ENCODE peak calls at places on chromosomes 3 and 15, in six cellular contexts. One of them, this sample, is unnamed.

GRCh38 chr15:38698215-38698614 is 133.6 kb upstream of the RASGRP1 start:
- DNase-seq in neural progenitor cell: no peak
- DNase-seq in K562: no peak
- DNase-seq in fibroblast of lung: no peak
- DNase-seq in mesendoderm: no peak
- DNase-seq in hepatocyte: no peak
- DNase-seq in this sample: no peak

GRCh38 chr3:24389108-24390090 is 105.3 kb downstream of the THRB start:
- DNase-seq in neural progenitor cell: peak
- DNase-seq in K562: no peak
- DNase-seq in fibroblast of lung: no peak
- DNase-seq in mesendoderm: peak
- DNase-seq in hepatocyte: no peak
- DNase-seq in this sample: no peak

GRCh38 chr3:18443670-18444596 is 18.8 kb upstream of the SATB1 start:
- DNase-seq in neural progenitor cell: peak
- DNase-seq in K562: no peak
- DNase-seq in fibroblast of lung: peak
- DNase-seq in mesendoderm: peak
- DNase-seq in hepatocyte: peak
- DNase-seq in this sample: peak

GRCh38 chr15:50890751-50891150 is 17.7 kb upstream of the AP4E1 start:
- DNase-seq in neural progenitor cell: no peak
- DNase-seq in K562: no peak
- DNase-seq in fibroblast of lung: peak
- DNase-seq in mesendoderm: no peak
- DNase-seq in hepatocyte: no peak
- DNase-seq in this sample: no peak

GRCh38 chr3:173440431-173440990 is 43.0 kb downstream of the NLGN1 start:
- DNase-seq in neural progenitor cell: no peak
- DNase-seq in K562: no peak
- DNase-seq in fibroblast of lung: no peak
- DNase-seq in mesendoderm: no peak
- DNase-seq in hepatocyte: no peak
- DNase-seq in this sample: no peak

GRCh38 chr15:83504365-83504764 is 57.2 kb downstream of the SH3GL3 start:
- DNase-seq in neural progenitor cell: no peak
- DNase-seq in K562: peak
- DNase-seq in fibroblast of lung: peak
- DNase-seq in mesendoderm: peak
- DNase-seq in hepatocyte: peak
- DNase-seq in this sample: no peak

GRCh38 chr15:67815036-67815592 is 10.2 kb upstream of the SKOR1 start:
- DNase-seq in neural progenitor cell: no peak
- DNase-seq in K562: no peak
- DNase-seq in fibroblast of lung: no peak
- DNase-seq in mesendoderm: no peak
- DNase-seq in hepatocyte: no peak
- DNase-seq in this sample: no peak

GRCh38 chr3:11626084-11626463 is 17.6 kb downstream of the VGLL4 start:
- DNase-seq in neural progenitor cell: no peak
- DNase-seq in K562: no peak
- DNase-seq in fibroblast of lung: no peak
- DNase-seq in mesendoderm: no peak
- DNase-seq in hepatocyte: no peak
- DNase-seq in this sample: no peak

GRCh38 chr15:96273317-96274086 is 57.0 kb upstream of the NR2F2 start:
- DNase-seq in neural progenitor cell: no peak
- DNase-seq in K562: peak
- DNase-seq in fibroblast of lung: peak
- DNase-seq in mesendoderm: peak
- DNase-seq in hepatocyte: peak
- DNase-seq in this sample: no peak

GRCh38 chr3:197959891-197960693 is at the start of gene LMLN:
- DNase-seq in neural progenitor cell: peak
- DNase-seq in K562: peak
- DNase-seq in fibroblast of lung: peak
- DNase-seq in mesendoderm: peak
- DNase-seq in hepatocyte: peak
- DNase-seq in this sample: peak

GRCh38 chr3:196207833-196208607 is 3.2 kb downstream of the ZDHHC19 start:
- DNase-seq in neural progenitor cell: peak
- DNase-seq in K562: peak
- DNase-seq in fibroblast of lung: no peak
- DNase-seq in mesendoderm: peak
- DNase-seq in hepatocyte: peak
- DNase-seq in this sample: no peak

GRCh38 chr15:53323197-53323596 is 436.3 kb downstream of the WDR72 start:
- DNase-seq in neural progenitor cell: no peak
- DNase-seq in K562: no peak
- DNase-seq in fibroblast of lung: no peak
- DNase-seq in mesendoderm: peak
- DNase-seq in hepatocyte: peak
- DNase-seq in this sample: no peak

GRCh38 chr3:106249159-106249558 is 380.3 kb upstream of the CBLB start:
- DNase-seq in neural progenitor cell: no peak
- DNase-seq in K562: no peak
- DNase-seq in fibroblast of lung: peak
- DNase-seq in mesendoderm: no peak
- DNase-seq in hepatocyte: no peak
- DNase-seq in this sample: no peak

GRCh38 chr15:80010131-80010673 is 39.2 kb upstream of the BCL2A1 start:
- DNase-seq in neural progenitor cell: no peak
- DNase-seq in K562: no peak
- DNase-seq in fibroblast of lung: peak
- DNase-seq in mesendoderm: no peak
- DNase-seq in hepatocyte: no peak
- DNase-seq in this sample: peak

GRCh38 chr3:36792342-36792741 is 28.0 kb upstream of the DCLK3 start:
- DNase-seq in neural progenitor cell: peak
- DNase-seq in K562: peak
- DNase-seq in fibroblast of lung: peak
- DNase-seq in mesendoderm: peak
- DNase-seq in hepatocyte: peak
- DNase-seq in this sample: no peak

GRCh38 chr3:103082501-103082900 is 647.7 kb downstream of the ZPLD1 start:
- DNase-seq in neural progenitor cell: no peak
- DNase-seq in K562: no peak
- DNase-seq in fibroblast of lung: peak
- DNase-seq in mesendoderm: no peak
- DNase-seq in hepatocyte: no peak
- DNase-seq in this sample: peak

GRCh38 chr15:48862705-48863104 is 15.2 kb upstream of the EID1 start:
- DNase-seq in neural progenitor cell: no peak
- DNase-seq in K562: no peak
- DNase-seq in fibroblast of lung: no peak
- DNase-seq in mesendoderm: peak
- DNase-seq in hepatocyte: no peak
- DNase-seq in this sample: no peak

GRCh38 chr15:48858401-48858800 is 19.5 kb upstream of the EID1 start:
- DNase-seq in neural progenitor cell: no peak
- DNase-seq in K562: peak
- DNase-seq in fibroblast of lung: peak
- DNase-seq in mesendoderm: no peak
- DNase-seq in hepatocyte: no peak
- DNase-seq in this sample: no peak

GRCh38 chr15:48859426-48859825 is 18.5 kb upstream of the EID1 start:
- DNase-seq in neural progenitor cell: no peak
- DNase-seq in K562: no peak
- DNase-seq in fibroblast of lung: no peak
- DNase-seq in mesendoderm: no peak
- DNase-seq in hepatocyte: no peak
- DNase-seq in this sample: no peak

GRCh38 chr15:48865387-48866079 is 12.4 kb upstream of the EID1 start:
- DNase-seq in neural progenitor cell: peak
- DNase-seq in K562: no peak
- DNase-seq in fibroblast of lung: peak
- DNase-seq in mesendoderm: peak
- DNase-seq in hepatocyte: peak
- DNase-seq in this sample: no peak

DNA sequence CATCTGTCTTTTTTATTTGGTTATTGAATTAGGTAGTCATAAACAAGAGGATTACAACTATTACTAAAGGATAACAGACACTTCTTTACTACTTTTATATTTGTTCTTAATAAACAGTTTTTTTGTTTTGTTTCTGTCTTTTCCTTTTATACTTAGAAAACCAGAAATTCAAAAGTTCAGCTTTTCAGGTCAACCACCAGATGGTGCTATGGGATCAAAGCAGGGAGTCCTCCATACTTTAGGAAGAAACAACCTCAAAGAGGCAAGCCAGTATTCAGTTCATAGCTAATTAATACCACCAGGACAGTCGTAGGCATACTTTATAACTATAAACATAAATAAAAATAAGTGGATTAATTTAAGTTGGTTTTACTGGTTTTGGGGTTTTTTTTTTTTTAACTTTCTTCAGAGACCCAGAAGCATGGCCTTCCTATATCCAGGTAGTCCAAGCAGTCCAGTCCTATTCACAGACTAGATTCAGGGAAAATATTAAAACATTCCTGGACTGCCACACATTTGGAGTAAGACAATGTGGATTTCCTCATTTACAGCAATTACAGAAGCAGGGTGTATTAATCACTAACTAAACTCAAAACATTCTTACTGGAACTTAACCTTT is 16.0 kb upstream of the EID1 start:
- DNase-seq in neural progenitor cell: peak
- DNase-seq in K562: peak
- DNase-seq in fibroblast of lung: peak
- DNase-seq in mesendoderm: peak
- DNase-seq in hepatocyte: peak
- DNase-seq in this sample: no peak
- H3K4me2 ChIP-seq in neural progenitor cell: no peak
- H3K4me2 ChIP-seq in K562: no peak
- H3K4me2 ChIP-seq in fibroblast of lung: no peak
- H3K4me2 ChIP-seq in mesendoderm: no peak
- H3K4me2 ChIP-seq in hepatocyte: no peak
- H3K4me2 ChIP-seq in this sample: no peak

GRCh38 chr3:66449411-66449931 is 51.4 kb downstream of the LRIG1 start:
- DNase-seq in neural progenitor cell: no peak
- DNase-seq in K562: no peak
- DNase-seq in fibroblast of lung: no peak
- DNase-seq in mesendoderm: no peak
- DNase-seq in hepatocyte: no peak
- DNase-seq in this sample: no peak

GRCh38 chr3:66452247-66453040 is 48.4 kb downstream of the LRIG1 start:
- DNase-seq in neural progenitor cell: no peak
- DNase-seq in K562: no peak
- DNase-seq in fibroblast of lung: no peak
- DNase-seq in mesendoderm: peak
- DNase-seq in hepatocyte: no peak
- DNase-seq in this sample: no peak

GRCh38 chr3:66454464-66454859 is 46.4 kb downstream of the LRIG1 start:
- DNase-seq in neural progenitor cell: no peak
- DNase-seq in K562: no peak
- DNase-seq in fibroblast of lung: no peak
- DNase-seq in mesendoderm: no peak
- DNase-seq in hepatocyte: no peak
- DNase-seq in this sample: no peak

GRCh38 chr3:66453525-66454463 is 47.0 kb downstream of the LRIG1 start:
- DNase-seq in neural progenitor cell: peak
- DNase-seq in K562: no peak
- DNase-seq in fibroblast of lung: no peak
- DNase-seq in mesendoderm: peak
- DNase-seq in hepatocyte: no peak
- DNase-seq in this sample: no peak

GRCh38 chr3:66450389-66451022 is 50.3 kb downstream of the LRIG1 start:
- DNase-seq in neural progenitor cell: no peak
- DNase-seq in K562: no peak
- DNase-seq in fibroblast of lung: peak
- DNase-seq in mesendoderm: no peak
- DNase-seq in hepatocyte: no peak
- DNase-seq in this sample: peak
- H3K4me2 ChIP-seq in neural progenitor cell: no peak
- H3K4me2 ChIP-seq in K562: no peak
- H3K4me2 ChIP-seq in fibroblast of lung: peak
- H3K4me2 ChIP-seq in mesendoderm: no peak
- H3K4me2 ChIP-seq in hepatocyte: peak
- H3K4me2 ChIP-seq in this sample: peak

DNA sequence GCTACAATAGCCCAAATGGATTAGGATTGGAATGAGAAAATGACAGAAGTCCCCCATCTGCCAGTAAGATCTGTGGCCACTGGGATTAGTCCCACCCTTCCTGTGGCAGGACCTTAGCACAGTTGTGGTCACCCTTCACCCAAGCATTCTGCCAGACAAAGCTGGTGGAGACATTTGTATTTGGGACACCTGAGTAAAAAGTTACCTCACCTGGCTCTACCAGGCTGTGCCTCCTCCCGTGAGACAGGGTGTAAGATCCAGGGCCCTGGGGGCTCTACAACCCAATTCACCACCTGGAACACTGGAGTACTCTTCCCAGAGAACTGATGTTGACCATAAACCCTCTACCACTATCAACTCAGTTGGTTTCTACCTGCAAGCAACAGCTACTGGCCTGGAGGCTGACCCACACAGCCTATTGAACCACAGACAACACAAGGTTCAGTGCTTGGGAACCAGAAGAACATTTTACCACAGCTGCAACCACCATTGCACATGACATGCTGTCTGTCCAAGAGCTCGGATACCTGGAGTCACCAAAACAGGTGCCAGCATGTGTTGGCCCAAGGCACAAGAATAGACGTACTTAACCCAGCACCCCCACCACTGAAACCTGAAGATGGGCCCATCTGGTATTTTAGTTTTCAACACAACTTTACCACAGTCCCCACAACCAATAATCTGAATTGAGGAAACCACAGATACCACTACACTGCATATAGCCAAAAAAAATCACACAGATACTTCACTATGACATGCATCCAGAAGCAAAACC is 1686.7 kb downstream of the SI start:
- DNase-seq in neural progenitor cell: no peak
- DNase-seq in K562: no peak
- DNase-seq in fibroblast of lung: no peak
- DNase-seq in mesendoderm: no peak
- DNase-seq in hepatocyte: no peak
- DNase-seq in this sample: no peak
- H3K4me2 ChIP-seq in neural progenitor cell: no peak
- H3K4me2 ChIP-seq in K562: no peak
- H3K4me2 ChIP-seq in fibroblast of lung: no peak
- H3K4me2 ChIP-seq in mesendoderm: no peak
- H3K4me2 ChIP-seq in hepatocyte: no peak
- H3K4me2 ChIP-seq in this sample: no peak

GRCh38 chr3:187735383-187735782 is 9.9 kb downstream of the BCL6 start:
- DNase-seq in neural progenitor cell: no peak
- DNase-seq in K562: no peak
- DNase-seq in fibroblast of lung: no peak
- DNase-seq in mesendoderm: no peak
- DNase-seq in hepatocyte: no peak
- DNase-seq in this sample: peak

GRCh38 chr3:187736418-187736871 is 8.8 kb downstream of the BCL6 start:
- DNase-seq in neural progenitor cell: no peak
- DNase-seq in K562: peak
- DNase-seq in fibroblast of lung: peak
- DNase-seq in mesendoderm: peak
- DNase-seq in hepatocyte: no peak
- DNase-seq in this sample: peak

GRCh38 chr3:187734841-187735240 is 10.4 kb downstream of the BCL6 start:
- DNase-seq in neural progenitor cell: no peak
- DNase-seq in K562: no peak
- DNase-seq in fibroblast of lung: peak
- DNase-seq in mesendoderm: no peak
- DNase-seq in hepatocyte: no peak
- DNase-seq in this sample: no peak

GRCh38 chr3:187737401-187738088 is 7.7 kb downstream of the BCL6 start:
- DNase-seq in neural progenitor cell: peak
- DNase-seq in K562: peak
- DNase-seq in fibroblast of lung: peak
- DNase-seq in mesendoderm: peak
- DNase-seq in hepatocyte: peak
- DNase-seq in this sample: peak

GRCh38 chr3:187735837-187736236 is 9.4 kb downstream of the BCL6 start:
- DNase-seq in neural progenitor cell: no peak
- DNase-seq in K562: no peak
- DNase-seq in fibroblast of lung: peak
- DNase-seq in mesendoderm: no peak
- DNase-seq in hepatocyte: no peak
- DNase-seq in this sample: peak
- H3K4me2 ChIP-seq in neural progenitor cell: no peak
- H3K4me2 ChIP-seq in K562: no peak
- H3K4me2 ChIP-seq in fibroblast of lung: peak
- H3K4me2 ChIP-seq in mesendoderm: no peak
- H3K4me2 ChIP-seq in hepatocyte: no peak
- H3K4me2 ChIP-seq in this sample: peak